ENCODE peak calls at places on chromosomes 6 and 20, in seven cellular contexts. J, H, M, Z, I, Q and R are unnamed samples.

GRCh38 chr6:23027281-23027680 is 457.9 kb downstream of the HDGFL1 start:
- DNase-seq in I (no peak), Q (no peak), Z (no peak), H (no peak), J (no peak), M (no peak), R (no peak)

GRCh38 chr20:3874194-3874824 is 14.9 kb upstream of the PANK2 start:
- DNase-seq in Q (no peak), H (no peak), J (no peak), M (no peak), Z (no peak), I (no peak), R (no peak)

GRCh38 chr20:14958626-14959025 is 621.2 kb upstream of the FLRT3 start:
- DNase-seq in M (no peak), I (no peak), Q (no peak), J (no peak), H (no peak), Z (no peak), R (no peak)

GRCh38 chr20:43558412-43559146 is at the start of gene SGK2:
- DNase-seq in M (no peak), Q (no peak), I (no peak), J (no peak), H (peak), Z (peak), R (no peak)

GRCh38 chr6:147278891-147279290 is 74.7 kb downstream of the STXBP5 start:
- DNase-seq in Q (no peak), Z (no peak), I (no peak), H (peak), M (no peak), J (no peak), R (no peak)

GRCh38 chr6:129215916-129216525 is 333.1 kb downstream of the LAMA2 start:
- DNase-seq in M (no peak), Z (peak), I (no peak), H (peak), Q (no peak), J (no peak), R (no peak)

GRCh38 chr6:140445474-140446004 is 1071.1 kb upstream of the CITED2 start:
- DNase-seq in Z (peak), I (no peak), M (peak), J (no peak), H (peak), Q (no peak), R (no peak)

GRCh38 chr6:167350322-167350721 is 25.4 kb downstream of the TTLL2 start:
- DNase-seq in J (peak), Q (no peak), I (no peak), H (no peak), Z (no peak), M (no peak), R (no peak)

GRCh38 chr6:44390158-44390683 is 2.7 kb downstream of the CDC5L start:
- DNase-seq in H (no peak), Q (no peak), Z (no peak), M (no peak), J (no peak), I (no peak), R (no peak)

GRCh38 chr20:47886454-47887041 is 101.3 kb upstream of the SULF2 start:
- DNase-seq in H (no peak), Q (no peak), J (no peak), M (no peak), I (no peak), Z (no peak), R (no peak)

GRCh38 chr6:152034631-152035030 is 227.1 kb downstream of the ESR1 start:
- DNase-seq in Z (no peak), Q (no peak), I (no peak), H (no peak), M (no peak), J (no peak), R (no peak)

GRCh38 chr20:49594143-49594928 is 26.4 kb upstream of the PTGIS start:
- DNase-seq in M (peak), Z (peak), H (peak), I (peak), J (no peak), Q (no peak), R (no peak)

GRCh38 chr6:127608554-127609270 is 31.7 kb downstream of the C6orf58 start:
- DNase-seq in M (no peak), H (no peak), Q (no peak), I (no peak), J (no peak), Z (no peak), R (no peak)

GRCh38 chr20:64212750-64213149 is 42.8 kb upstream of the PCMTD2 start:
- DNase-seq in Z (peak), I (no peak), M (peak), J (no peak), Q (no peak), H (peak), R (no peak)

GRCh38 chr6:107153061-107153460 is 37.7 kb upstream of the BEND3 start:
- DNase-seq in J (no peak), Q (no peak), Z (no peak), M (no peak), I (no peak), H (no peak), R (no peak)

GRCh38 chr6:43923376-43924221 is 153.6 kb downstream of the VEGFA start:
- DNase-seq in M (peak), Z (peak), Q (no peak), I (no peak), H (no peak), J (no peak), R (no peak)

GRCh38 chr6:163180874-163181541 is 233.5 kb upstream of the QKI start:
- DNase-seq in H (no peak), Q (no peak), J (no peak), M (peak), I (no peak), Z (peak), R (peak)

GRCh38 chr6:157312733-157313132 is 10.6 kb downstream of the TMEM242 start:
- DNase-seq in M (no peak), Z (peak), I (no peak), H (no peak), Q (no peak), J (no peak), R (no peak)

GRCh38 chr20:2261105-2261504 is 34.7 kb upstream of the TGM3 start:
- DNase-seq in I (no peak), Z (peak), M (no peak), J (no peak), H (no peak), Q (no peak), R (no peak)

GRCh38 chr20:11791316-11792228 is 126.1 kb upstream of the BTBD3 start:
- DNase-seq in M (no peak), I (no peak), Q (no peak), Z (no peak), H (peak), J (no peak), R (no peak)

GRCh38 chr6:27582928-27583725 is 110.2 kb upstream of the ZNF184 start:
- DNase-seq in Q (no peak), J (no peak), H (peak), M (peak), Z (peak), I (peak), R (peak)

GRCh38 chr20:60816901-60817300 is 435.2 kb upstream of the CDH4 start:
- DNase-seq in M (no peak), I (no peak), Q (no peak), J (no peak), H (no peak), Z (no peak), R (no peak)

GRCh38 chr6:67766061-67766460 is 869.0 kb upstream of the ADGRB3 start:
- DNase-seq in Z (no peak), M (no peak), J (no peak), Q (no peak), H (no peak), I (no peak), R (no peak)

GRCh38 chr6:2863901-2864300 is 22.2 kb upstream of the SERPINB1 start:
- DNase-seq in H (no peak), Z (no peak), I (no peak), Q (no peak), M (no peak), J (no peak), R (no peak)

GRCh38 chr6:77457720-77458349 is 5.5 kb downstream of the HTR1B start:
- DNase-seq in H (peak), Z (peak), J (no peak), M (peak), Q (no peak), I (no peak), R (peak)

GRCh38 chr6:70668499-70668812 is 773 bp downstream of the SMAP1 start:
- DNase-seq in I (no peak), Z (peak), Q (no peak), J (no peak), H (no peak), M (no peak), R (no peak)

GRCh38 chr6:9502991-9503761 is 911.7 kb downstream of the TFAP2A start:
- DNase-seq in Q (no peak), Z (peak), H (peak), I (no peak), J (no peak), M (peak), R (no peak)